ENCODE peak calls at places on chromosomes 3 and 15, in seven cellular contexts. G, S, E, Y, A, F and J are unnamed samples.
A peak's percentile ranks its signal among the peaks of the same experiment; 100 is the strongest.

GRCh38 chr3:183811638-183812037 is 13.7 kb downstream of the MAP6D1 start:
- DNase-seq in G (no peak), S (no peak), E (no peak), Y (no peak), A (no peak), F (no peak), J (no peak)

GRCh38 chr15:70170096-70170699 is 72.5 kb upstream of the TLE3 start:
- DNase-seq in G (no peak), S (no peak), E (peak; percentile 59), Y (no peak), A (no peak), F (peak; percentile 59), J (no peak)

GRCh38 chr15:64152507-64153387 is 1.2 kb downstream of the SNX22 start:
- DNase-seq in G (no peak), S (no peak), E (peak; percentile 37), Y (peak; percentile 46), A (no peak), F (peak; percentile 9), J (no peak)

GRCh38 chr15:87155771-87156170 is 1076.1 kb downstream of the AGBL1 start:
- DNase-seq in G (no peak), S (no peak), E (no peak), Y (no peak), A (no peak), F (peak; percentile 32), J (no peak)

GRCh38 chr3:99384596-99384995 is 253.8 kb upstream of the COL8A1 start:
- DNase-seq in G (peak; percentile 39), S (no peak), E (no peak), Y (no peak), A (no peak), F (no peak), J (no peak)

GRCh38 chr15:80210612-80211554 is 41.1 kb downstream of the CTXND1 start:
- DNase-seq in G (no peak), S (no peak), E (no peak), Y (no peak), A (no peak), F (no peak), J (no peak)

GRCh38 chr15:53962646-53963561 is 15.3 kb upstream of the UNC13C start:
- DNase-seq in G (no peak), S (peak; percentile 30), E (peak; percentile 40), Y (peak; percentile 30), A (no peak), F (no peak), J (peak; percentile 25)

GRCh38 chr15:56917652-56918045 is 795 bp upstream of the TCF12 start:
- DNase-seq in G (no peak), S (no peak), E (no peak), Y (no peak), A (no peak), F (no peak), J (no peak)

GRCh38 chr3:128872282-128872681 is 7.1 kb upstream of the ACAD9 start:
- DNase-seq in G (no peak), S (no peak), E (no peak), Y (no peak), A (no peak), F (no peak), J (no peak)

GRCh38 chr15:48925714-48926223 is 38.0 kb downstream of the SHC4 start:
- DNase-seq in G (peak; percentile 97), S (no peak), E (peak; percentile 86), Y (no peak), A (no peak), F (peak; percentile 93), J (peak; percentile 67)

GRCh38 chr3:24273491-24273890 is 221.2 kb downstream of the THRB start:
- DNase-seq in G (no peak), S (no peak), E (no peak), Y (no peak), A (no peak), F (no peak), J (no peak)

GRCh38 chr3:16936656-16937055 is 51.9 kb downstream of the PLCL2 start:
- DNase-seq in G (no peak), S (no peak), E (no peak), Y (no peak), A (no peak), F (no peak), J (no peak)

GRCh38 chr3:57464801-57465200 is 79.3 kb downstream of the DNAH12 start:
- DNase-seq in G (no peak), S (no peak), E (peak; percentile 5), Y (no peak), A (no peak), F (no peak), J (peak; percentile 26)

GRCh38 chr15:67815036-67815592 is 10.2 kb upstream of the SKOR1 start:
- DNase-seq in G (no peak), S (no peak), E (no peak), Y (no peak), A (no peak), F (no peak), J (no peak)

GRCh38 chr3:138890555-138891187 is 55.9 kb upstream of the PIK3CB start:
- DNase-seq in G (no peak), S (no peak), E (no peak), Y (no peak), A (no peak), F (no peak), J (peak; percentile 39)

GRCh38 chr15:62773369-62774165 is 269.0 kb upstream of the TPM1 start:
- DNase-seq in G (no peak), S (no peak), E (no peak), Y (no peak), A (no peak), F (no peak), J (no peak)

GRCh38 chr15:73601449-73602425 is 31.5 kb downstream of the NPTN start:
- DNase-seq in G (peak; percentile 61), S (no peak), E (peak; percentile 52), Y (no peak), A (no peak), F (peak; percentile 79), J (peak; percentile 62)

GRCh38 chr3:36212291-36212690 is 168.0 kb upstream of the STAC start:
- DNase-seq in G (no peak), S (no peak), E (no peak), Y (no peak), A (no peak), F (peak; percentile 9), J (no peak)

GRCh38 chr3:194176274-194176991 is 40.5 kb downstream of the HES1 start:
- DNase-seq in G (no peak), S (no peak), E (no peak), Y (no peak), A (no peak), F (peak; percentile 81), J (no peak)

GRCh38 chr15:78242128-78242527 is 7.8 kb upstream of the ACSBG1 start:
- DNase-seq in G (no peak), S (peak; percentile 12), E (peak; percentile 48), Y (peak; percentile 64), A (no peak), F (peak; percentile 37), J (no peak)

GRCh38 chr15:52710710-52711107 is 31.5 kb upstream of the ATOSA start:
- DNase-seq in G (no peak), S (no peak), E (no peak), Y (no peak), A (no peak), F (no peak), J (no peak)

GRCh38 chr3:123618768-123619484 is 34.1 kb upstream of the HACD2 start:
- DNase-seq in G (peak; percentile 82), S (no peak), E (no peak), Y (no peak), A (no peak), F (no peak), J (peak; percentile 37)

GRCh38 chr3:79086514-79086913 is 681.3 kb downstream of the ROBO1 start:
- DNase-seq in G (peak; percentile 63), S (peak; percentile 65), E (peak; percentile 78), Y (peak; percentile 43), A (peak; percentile 5), F (peak; percentile 65), J (peak; percentile 86)

GRCh38 chr15:68052431-68052830 is 1.7 kb upstream of the PIAS1 start:
- DNase-seq in G (peak; percentile 16), S (no peak), E (peak; percentile 18), Y (no peak), A (no peak), F (no peak), J (peak; percentile 94)

GRCh38 chr3:87765256-87765655 is 293.5 kb downstream of the CGGBP1 start:
- DNase-seq in G (no peak), S (no peak), E (no peak), Y (no peak), A (no peak), F (no peak), J (no peak)

GRCh38 chr3:156788846-156789245 is 37.3 kb upstream of the LEKR1 start:
- DNase-seq in G (peak; percentile 44), S (no peak), E (no peak), Y (no peak), A (no peak), F (no peak), J (no peak)

GRCh38 chr3:102265720-102266119 is 169.1 kb upstream of the ZPLD1 start:
- DNase-seq in G (no peak), S (no peak), E (no peak), Y (no peak), A (no peak), F (no peak), J (no peak)

GRCh38 chr15:27686376-27686775 is 412.7 kb downstream of the OCA2 start:
- DNase-seq in G (peak; percentile 34), S (no peak), E (peak; percentile 86), Y (no peak), A (no peak), F (no peak), J (peak; percentile 0)
- H2BK120ac ChIP-seq in G (no peak overlapping the region), S (no peak overlapping the region), E (no peak overlapping the region), Y (no peak overlapping the region), A (no peak overlapping the region), F (no peak overlapping the region), J (peak overlapping the region; percentile 95)

DNA sequence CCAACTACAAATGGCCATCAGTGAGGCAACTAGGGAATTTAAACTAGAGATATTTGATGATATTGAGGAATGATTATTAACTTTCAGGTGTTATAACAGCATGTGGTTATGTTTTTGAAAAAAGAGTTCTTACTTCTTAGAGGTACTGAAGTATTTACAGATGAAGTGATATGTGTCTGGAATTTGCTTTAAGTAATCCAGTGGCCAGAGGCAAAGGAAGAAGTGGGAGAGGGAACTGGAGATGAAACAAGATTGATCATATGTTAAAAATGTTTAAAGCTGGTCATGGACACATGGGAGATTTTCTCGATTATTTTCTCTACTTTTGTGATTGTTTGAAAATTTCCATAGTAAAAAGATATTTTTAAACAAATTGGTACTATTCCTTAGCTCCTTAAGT is 53.3 kb upstream of the SLCO2A1 start:
- DNase-seq in G (no peak), S (no peak), E (no peak), Y (no peak), A (no peak), F (no peak), J (peak; percentile 52)
- H2BK5ac ChIP-seq in G (no peak overlapping the region), S (no peak overlapping the region), E (no peak overlapping the region), Y (no peak overlapping the region), A (no peak overlapping the region), F (no peak overlapping the region), J (no peak overlapping the region)

DNA sequence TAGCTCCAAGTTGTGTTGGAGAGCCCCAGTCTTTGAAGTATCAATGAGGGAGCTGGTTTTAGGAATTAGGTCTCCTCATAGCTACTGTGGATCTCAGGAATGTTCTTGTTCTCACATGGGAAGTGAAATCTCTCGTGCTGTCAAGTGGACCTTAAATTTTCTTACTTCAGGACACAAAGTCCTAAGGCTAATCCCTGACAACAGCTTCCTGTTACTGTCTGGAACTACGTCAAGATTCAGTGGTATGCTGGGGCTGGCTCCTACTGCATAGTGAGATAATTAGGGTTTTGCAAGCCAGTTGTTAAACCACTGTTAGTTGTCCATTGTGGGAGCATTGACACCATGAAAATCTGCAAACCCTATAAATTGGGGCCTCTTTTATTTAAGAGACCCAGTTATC is 22.8 kb downstream of the MESP1 start:
- DNase-seq in G (no peak), S (no peak), E (no peak), Y (no peak), A (no peak), F (peak; percentile 77), J (peak; percentile 10)
- H3K27ac ChIP-seq in G (no peak overlapping the region), S (no peak overlapping the region), E (no peak overlapping the region), Y (no peak overlapping the region), A (no peak overlapping the region), F (no peak overlapping the region), J (no peak overlapping the region)

GRCh38 chr3:147333098-147333497 is 73.2 kb downstream of the ZIC4 start:
- DNase-seq in G (no peak), S (no peak), E (no peak), Y (no peak), A (no peak), F (no peak), J (no peak)
- H2BK120ac ChIP-seq in G (no peak overlapping the region), S (no peak overlapping the region), E (no peak overlapping the region), Y (no peak overlapping the region), A (no peak overlapping the region), F (no peak overlapping the region), J (no peak overlapping the region)